ENCODE peak calls at places on chromosomes 6 and 20, in four cellular contexts. One of them, this sample, is unnamed.
A peak's percentile ranks its signal among the peaks of the same experiment; 100 is the strongest.

GRCh38 chr6:16204653-16205376 is 33.6 kb upstream of the GMPR start:
- DNase-seq in PC-3: no peak
- DNase-seq in endodermal cell: no peak
- DNase-seq in IMR-90: no peak
- DNase-seq in this sample: no peak

GRCh38 chr20:52313335-52313963 is 121.9 kb upstream of the ZFP64 start:
- DNase-seq in PC-3: peak; percentile 76
- DNase-seq in IMR-90: peak; percentile 35
- DNase-seq in endodermal cell: peak; percentile 70
- DNase-seq in this sample: peak; percentile 20

GRCh38 chr6:88749849-88750248 is 213.6 kb downstream of the RNGTT start:
- DNase-seq in PC-3: no peak
- DNase-seq in endodermal cell: no peak
- DNase-seq in IMR-90: peak; percentile 4
- DNase-seq in this sample: no peak

GRCh38 chr20:49393803-49394202 is 88.7 kb downstream of the KCNB1 start:
- DNase-seq in IMR-90: no peak
- DNase-seq in endodermal cell: no peak
- DNase-seq in PC-3: no peak
- DNase-seq in this sample: no peak

GRCh38 chr20:13009682-13010406 is 1.1 kb downstream of the SPTLC3 start:
- DNase-seq in PC-3: peak; percentile 86
- DNase-seq in endodermal cell: no peak
- DNase-seq in IMR-90: peak; percentile 96
- DNase-seq in this sample: peak; percentile 88

GRCh38 chr20:36924167-36925045 is 27.1 kb downstream of the SAMHD1 start:
- DNase-seq in endodermal cell: no peak
- DNase-seq in IMR-90: no peak
- DNase-seq in PC-3: no peak
- DNase-seq in this sample: no peak

GRCh38 chr6:108559884-108560462 is 744 bp upstream of the FOXO3 start:
- DNase-seq in endodermal cell: peak; percentile 90
- DNase-seq in IMR-90: peak; percentile 74
- DNase-seq in PC-3: peak; percentile 50
- DNase-seq in this sample: no peak

GRCh38 chr6:168278904-168279303 is 40.7 kb downstream of the DACT2 start:
- DNase-seq in endodermal cell: no peak
- DNase-seq in PC-3: no peak
- DNase-seq in IMR-90: no peak
- DNase-seq in this sample: no peak

GRCh38 chr6:56243518-56244070 is 3.8 kb downstream of the COL21A1 start:
- DNase-seq in IMR-90: no peak
- DNase-seq in PC-3: no peak
- DNase-seq in endodermal cell: no peak
- DNase-seq in this sample: peak; percentile 35

GRCh38 chr6:170297577-170298330 is 6.9 kb upstream of the DLL1 start:
- DNase-seq in PC-3: no peak
- DNase-seq in endodermal cell: peak; percentile 26
- DNase-seq in IMR-90: no peak
- DNase-seq in this sample: no peak

DNA sequence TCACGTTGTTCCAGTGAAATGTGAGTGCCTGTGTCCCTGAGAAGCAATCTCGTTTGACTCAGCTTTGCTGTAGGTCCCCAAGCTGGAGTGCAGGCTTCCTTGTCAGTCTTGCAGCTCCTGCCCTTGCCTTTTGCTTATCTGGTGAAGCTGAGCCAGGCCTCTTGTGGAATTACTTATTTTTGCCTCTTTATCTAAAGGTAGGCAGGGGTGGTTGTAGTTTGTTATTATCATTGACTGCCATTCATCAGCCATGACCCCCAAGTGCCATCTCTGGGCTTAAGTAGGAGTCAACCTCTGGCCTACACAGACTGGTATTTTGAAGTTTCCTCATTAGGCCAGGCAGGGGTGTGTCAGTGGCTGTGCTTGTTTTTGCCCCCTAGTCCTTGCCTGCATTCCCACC is 2.1 kb downstream of the TMEM14B start:
- DNase-seq in endodermal cell: no peak
- DNase-seq in PC-3: no peak
- DNase-seq in IMR-90: no peak
- DNase-seq in this sample: no peak
- H3K9ac ChIP-seq in endodermal cell: peak overlapping the region; percentile 93
- H3K9ac ChIP-seq in PC-3: no peak overlapping the region
- H3K9ac ChIP-seq in IMR-90: peak overlapping the region; percentile 24
- H3K9ac ChIP-seq in this sample: no peak overlapping the region

GRCh38 chr6:137044366-137045220 is at the start of gene IL20RA:
- DNase-seq in IMR-90: no peak
- DNase-seq in endodermal cell: peak; percentile 81
- DNase-seq in PC-3: peak; percentile 38
- DNase-seq in this sample: peak; percentile 51

GRCh38 chr6:137040393-137040792 is 4.4 kb downstream of the IL20RA start:
- DNase-seq in IMR-90: no peak
- DNase-seq in endodermal cell: no peak
- DNase-seq in PC-3: no peak
- DNase-seq in this sample: no peak

GRCh38 chr6:137046871-137047412 is 2.2 kb upstream of the IL20RA start:
- DNase-seq in endodermal cell: no peak
- DNase-seq in PC-3: no peak
- DNase-seq in IMR-90: no peak
- DNase-seq in this sample: no peak

GRCh38 chr6:137045221-137045789 is 540 bp upstream of the IL20RA start:
- DNase-seq in IMR-90: no peak
- DNase-seq in PC-3: peak; percentile 47
- DNase-seq in endodermal cell: no peak
- DNase-seq in this sample: no peak

GRCh38 chr6:137043710-137044365 is 927 bp downstream of the IL20RA start:
- DNase-seq in PC-3: peak; percentile 55
- DNase-seq in IMR-90: peak; percentile 28
- DNase-seq in endodermal cell: no peak
- DNase-seq in this sample: peak; percentile 64
- H3K4me3 ChIP-seq in PC-3: peak overlapping the region; percentile 72
- H3K4me3 ChIP-seq in IMR-90: peak overlapping the region; percentile 94
- H3K4me3 ChIP-seq in endodermal cell: peak overlapping the region; percentile 71
- H3K4me3 ChIP-seq in this sample: peak overlapping the region; percentile 84

GRCh38 chr20:48180039-48180438 is 394.8 kb upstream of the SULF2 start:
- DNase-seq in IMR-90: no peak
- DNase-seq in endodermal cell: no peak
- DNase-seq in PC-3: peak; percentile 93
- DNase-seq in this sample: peak; percentile 12

GRCh38 chr20:48180637-48181036 is 395.4 kb upstream of the SULF2 start:
- DNase-seq in PC-3: peak; percentile 84
- DNase-seq in endodermal cell: no peak
- DNase-seq in IMR-90: peak; percentile 27
- DNase-seq in this sample: no peak

GRCh38 chr20:48178607-48179006 is 393.3 kb upstream of the SULF2 start:
- DNase-seq in PC-3: no peak
- DNase-seq in IMR-90: no peak
- DNase-seq in endodermal cell: no peak
- DNase-seq in this sample: no peak

GRCh38 chr20:48184229-48184628 is 398.9 kb upstream of the SULF2 start:
- DNase-seq in PC-3: no peak
- DNase-seq in endodermal cell: no peak
- DNase-seq in IMR-90: no peak
- DNase-seq in this sample: no peak

DNA sequence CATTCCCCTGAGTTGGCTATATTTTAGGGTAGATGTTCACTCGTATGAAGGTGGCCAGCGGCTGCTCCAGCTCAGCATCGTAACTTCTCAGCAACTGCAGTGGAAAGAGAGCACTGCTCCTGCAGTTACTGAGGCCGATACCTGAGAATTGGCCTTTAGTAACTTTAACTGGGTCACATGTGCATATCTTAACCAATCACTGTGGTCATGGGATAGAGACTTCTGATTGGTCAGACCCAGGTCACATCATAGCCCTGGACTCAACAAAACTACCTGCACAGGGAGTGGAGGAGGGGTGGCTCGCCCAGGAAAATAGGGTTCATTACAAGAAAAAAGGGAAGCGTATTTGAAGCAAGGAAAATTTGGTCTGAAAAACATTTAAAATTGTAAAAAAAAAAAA is 396.3 kb upstream of the SULF2 start:
- DNase-seq in endodermal cell: no peak
- DNase-seq in PC-3: no peak
- DNase-seq in IMR-90: no peak
- DNase-seq in this sample: no peak
- H3K4me1 ChIP-seq in endodermal cell: peaks cover 5% of the 10 kb centered on the region
- H3K4me1 ChIP-seq in PC-3: peaks cover 26% of the 10 kb centered on the region
- H3K4me1 ChIP-seq in IMR-90: no peaks in the 10 kb centered on the region
- H3K4me1 ChIP-seq in this sample: no peaks in the 10 kb centered on the region

DNA sequence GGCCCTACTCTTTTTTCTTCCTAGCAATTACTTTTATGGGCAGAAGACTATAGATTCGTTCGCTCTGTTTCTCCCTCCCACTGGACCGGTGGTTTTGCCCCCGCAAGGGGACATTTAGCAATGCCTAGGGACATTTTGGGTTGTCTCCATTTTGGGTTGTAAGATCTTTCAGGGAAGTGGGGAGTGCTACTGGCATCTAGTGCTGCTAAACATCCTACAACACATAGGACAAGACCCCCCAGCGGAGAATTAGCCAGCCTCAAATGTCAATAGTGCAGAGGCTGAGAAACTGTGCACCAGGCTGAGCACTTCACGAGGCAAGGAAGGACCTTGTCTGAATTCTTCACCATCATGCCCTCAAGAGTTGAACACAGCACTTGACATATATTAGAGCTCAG is 4.8 kb upstream of the ZMYND8 start:
- DNase-seq in endodermal cell: no peak
- DNase-seq in PC-3: no peak
- DNase-seq in IMR-90: no peak
- DNase-seq in this sample: no peak
- H3K9ac ChIP-seq in endodermal cell: no peak overlapping the region
- H3K9ac ChIP-seq in PC-3: peak overlapping the region; percentile 94
- H3K9ac ChIP-seq in IMR-90: peak overlapping the region; percentile 77
- H3K9ac ChIP-seq in this sample: peak overlapping the region; percentile 90

GRCh38 chr20:16729565-16730460 is at the start of gene SNRPB2:
- DNase-seq in endodermal cell: peak; percentile 97
- DNase-seq in IMR-90: peak; percentile 95
- DNase-seq in PC-3: peak; percentile 95
- DNase-seq in this sample: peak; percentile 99

GRCh38 chr20:16732506-16733152 is 2.8 kb downstream of the SNRPB2 start:
- DNase-seq in PC-3: peak; percentile 12
- DNase-seq in endodermal cell: no peak
- DNase-seq in IMR-90: no peak
- DNase-seq in this sample: no peak

DNA sequence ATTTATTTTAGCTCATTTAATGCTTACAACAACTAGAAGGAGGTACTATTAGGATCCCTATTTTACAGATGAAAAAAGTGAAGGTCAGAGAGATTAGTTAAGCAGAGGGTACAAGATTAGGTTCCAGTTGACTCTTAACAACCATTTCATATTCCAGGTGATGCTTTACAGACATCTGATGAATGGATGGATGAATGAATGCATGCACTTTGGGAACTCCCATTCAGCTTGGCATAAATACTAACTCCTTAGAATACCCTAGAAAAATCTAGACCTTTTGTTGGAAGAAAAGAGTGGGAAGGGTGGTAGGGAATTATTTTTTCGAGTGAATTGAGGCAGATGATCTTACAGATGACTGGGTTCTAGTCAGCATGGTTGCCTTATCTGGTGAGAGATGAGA is 746 bp upstream of the SNRPB2 start:
- DNase-seq in IMR-90: no peak
- DNase-seq in endodermal cell: no peak
- DNase-seq in PC-3: no peak
- DNase-seq in this sample: no peak
- H3K4me3 ChIP-seq in IMR-90: no peak overlapping the region
- H3K4me3 ChIP-seq in endodermal cell: peak overlapping the region; percentile 91
- H3K4me3 ChIP-seq in PC-3: no peak overlapping the region
- H3K4me3 ChIP-seq in this sample: peak overlapping the region; percentile 100

DNA sequence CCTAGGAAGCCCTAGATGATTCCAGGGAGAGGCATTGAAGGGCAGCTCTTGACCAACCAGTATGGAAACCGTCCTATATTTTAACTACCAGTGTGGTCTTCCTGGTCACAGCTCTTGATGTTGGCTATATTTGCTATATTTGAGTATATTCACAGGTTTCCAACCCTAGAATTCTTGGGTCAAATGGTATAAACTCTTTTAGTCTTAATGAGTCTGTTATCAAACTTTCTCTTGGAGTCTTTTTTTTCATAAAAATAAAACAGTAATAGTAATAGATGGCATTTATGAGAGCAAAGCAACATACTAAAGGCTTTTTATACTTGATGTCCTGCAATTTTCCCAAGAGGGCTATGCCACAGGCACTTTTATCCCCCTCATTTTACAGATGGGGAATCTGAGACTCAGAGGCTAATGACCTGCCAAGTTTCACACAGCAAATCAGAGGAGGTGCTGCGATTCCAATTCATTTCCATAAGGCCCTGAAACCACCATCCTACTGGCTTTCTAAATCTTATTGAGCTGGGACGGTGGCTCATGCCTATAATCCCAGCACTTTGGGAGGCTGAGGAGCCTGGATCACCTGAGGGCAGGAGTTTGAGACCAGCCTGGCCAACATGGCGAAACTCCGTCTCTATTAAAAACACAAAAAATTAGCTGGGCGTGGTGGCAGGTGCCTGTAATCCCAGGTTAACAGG is 217.2 kb upstream of the ZNF217 start:
- DNase-seq in endodermal cell: no peak
- DNase-seq in IMR-90: no peak
- DNase-seq in PC-3: no peak
- DNase-seq in this sample: no peak
- H3K4me1 ChIP-seq in endodermal cell: no peaks in the 10 kb centered on the region
- H3K4me1 ChIP-seq in IMR-90: peaks cover 5% of the 10 kb centered on the region
- H3K4me1 ChIP-seq in PC-3: peaks cover 27% of the 10 kb centered on the region
- H3K4me1 ChIP-seq in this sample: peaks cover 14% of the 10 kb centered on the region

DNA sequence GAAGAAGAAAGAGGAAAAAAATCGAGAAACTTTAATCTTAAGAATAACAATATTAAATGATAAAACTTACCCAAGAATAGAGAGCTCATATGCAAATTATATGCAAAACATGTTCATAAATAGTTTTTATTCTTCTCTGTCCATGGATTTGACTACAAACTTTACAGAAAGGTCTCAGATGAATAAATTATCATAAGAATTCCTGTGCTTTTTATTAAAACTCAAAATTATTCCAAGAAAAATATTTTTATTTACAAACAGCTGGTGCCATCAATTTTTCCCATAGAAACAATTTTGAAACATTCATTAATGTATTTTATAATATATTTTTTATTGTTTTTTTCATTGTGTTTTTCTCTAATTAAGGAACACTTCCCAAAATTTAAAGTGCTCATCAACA is 12.1 kb downstream of the MYB start:
- DNase-seq in endodermal cell: no peak
- DNase-seq in PC-3: no peak
- DNase-seq in IMR-90: no peak
- DNase-seq in this sample: no peak
- H3K9ac ChIP-seq in endodermal cell: no peak overlapping the region
- H3K9ac ChIP-seq in PC-3: no peak overlapping the region
- H3K9ac ChIP-seq in IMR-90: no peak overlapping the region
- H3K9ac ChIP-seq in this sample: no peak overlapping the region

DNA sequence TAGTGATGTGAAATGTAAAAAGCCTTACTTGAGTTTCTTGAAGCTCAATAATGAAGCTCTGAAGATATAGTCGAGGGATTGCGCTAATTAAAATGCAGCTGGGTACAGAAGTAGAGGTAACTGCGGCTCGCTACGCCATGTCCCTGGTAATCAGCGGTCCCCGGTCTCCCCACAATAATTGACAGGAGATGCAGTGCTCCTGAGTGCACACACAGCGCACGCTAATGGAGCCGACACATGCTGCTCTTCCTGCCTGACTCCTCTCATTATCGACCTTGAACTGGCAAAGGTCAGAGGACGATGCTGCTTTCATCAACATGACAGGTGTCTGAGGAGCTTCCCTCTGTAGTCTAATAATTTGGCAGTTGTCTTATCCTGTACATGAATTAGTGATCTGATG is 365.9 kb downstream of the RNF144B start:
- DNase-seq in PC-3: no peak
- DNase-seq in IMR-90: no peak
- DNase-seq in endodermal cell: peak; percentile 57
- DNase-seq in this sample: no peak
- H3K4me3 ChIP-seq in PC-3: no peak overlapping the region
- H3K4me3 ChIP-seq in IMR-90: no peak overlapping the region
- H3K4me3 ChIP-seq in endodermal cell: no peak overlapping the region
- H3K4me3 ChIP-seq in this sample: no peak overlapping the region